ENCODE peak calls at places on chromosomes 2 and 18, in seven cellular contexts. M is H9, K is neuronal stem cell, V is mesenchymal stem cell, D is H1, X is trophoblast cell, C is IMR-90. O is an unnamed sample.

GRCh38 chr2:105179469-105180372 is 61.8 kb upstream of the GPR45 start:
- DNase-seq in M (peak; percentile 44), K (no peak), V (peak; percentile 35), D (no peak), X (peak; percentile 41), C (peak; percentile 71), O (peak; percentile 67)

GRCh38 chr2:96119981-96120720 is 3.8 kb upstream of the ADRA2B start:
- DNase-seq in M (no peak), K (no peak), V (no peak), D (no peak), X (no peak), C (no peak), O (no peak)

GRCh38 chr2:46131-46470 is 204 bp downstream of the FAM110C start:
- DNase-seq in M (peak; percentile 31), K (peak; percentile 24), V (no peak), D (no peak), X (no peak), C (no peak), O (no peak)

GRCh38 chr18:32439241-32439640 is 31.4 kb downstream of the GAREM1 start:
- DNase-seq in M (no peak), K (no peak), V (no peak), D (no peak), X (no peak), C (no peak), O (no peak)

GRCh38 chr2:3430211-3430610 is 50.7 kb downstream of the TRAPPC12 start:
- DNase-seq in M (no peak), K (no peak), V (no peak), D (no peak), X (peak; percentile 5), C (peak; percentile 28), O (no peak)

GRCh38 chr2:171172980-171173542 is 12.4 kb upstream of the TLK1 start:
- DNase-seq in M (no peak), K (no peak), V (no peak), D (no peak), X (peak; percentile 40), C (peak; percentile 48), O (no peak)

GRCh38 chr2:75053484-75054112 is 95.2 kb downstream of the POLE4 start:
- DNase-seq in M (peak; percentile 82), K (peak; percentile 15), V (peak; percentile 47), D (peak; percentile 66), X (peak; percentile 78), C (peak; percentile 16), O (peak; percentile 80)

GRCh38 chr2:136022747-136023146 is 37.3 kb upstream of the DARS1 start:
- DNase-seq in M (no peak), K (no peak), V (peak; percentile 68), D (no peak), X (peak; percentile 49), C (no peak), O (no peak)

GRCh38 chr18:11064106-11064505 is 85.3 kb downstream of the PIEZO2 start:
- DNase-seq in M (no peak), K (no peak), V (peak; percentile 60), D (no peak), X (no peak), C (peak; percentile 65), O (no peak)

GRCh38 chr2:102619414-102620319 is at the start of gene SLC9A2:
- DNase-seq in M (peak; percentile 68), K (peak; percentile 48), V (no peak), D (peak; percentile 77), X (peak; percentile 55), C (no peak), O (peak; percentile 61)

GRCh38 chr2:82278409-82278808 is 1973.9 kb upstream of the LRRTM1 start:
- DNase-seq in M (no peak), K (no peak), V (no peak), D (no peak), X (no peak), C (no peak), O (no peak)

GRCh38 chr18:59833785-59834184 is 66.0 kb upstream of the PMAIP1 start:
- DNase-seq in M (no peak), K (no peak), V (no peak), D (no peak), X (no peak), C (no peak), O (no peak)

GRCh38 chr18:50285631-50286321 is 1.7 kb downstream of the CXXC1 start:
- DNase-seq in M (no peak), K (no peak), V (no peak), D (no peak), X (no peak), C (no peak), O (no peak)

GRCh38 chr2:169765523-169765922 is 31.9 kb downstream of the KLHL23 start:
- DNase-seq in M (no peak), K (no peak), V (no peak), D (no peak), X (no peak), C (peak; percentile 78), O (no peak)

GRCh38 chr2:234044157-234044556 is 6.3 kb upstream of the SPP2 start:
- DNase-seq in M (no peak), K (no peak), V (peak; percentile 35), D (no peak), X (no peak), C (peak; percentile 92), O (no peak)

GRCh38 chr18:11752116-11752911 is 63.2 kb downstream of the GNAL start:
- DNase-seq in M (peak; percentile 57), K (peak; percentile 41), V (peak; percentile 48), D (peak; percentile 68), X (peak; percentile 60), C (peak; percentile 30), O (peak; percentile 80)

GRCh38 chr2:156321243-156321904 is 11.1 kb downstream of the NR4A2 start:
- DNase-seq in M (no peak), K (peak; percentile 23), V (peak; percentile 26), D (no peak), X (no peak), C (no peak), O (peak; percentile 64)

GRCh38 chr18:77223221-77223639 is 26.4 kb upstream of the GALR1 start:
- DNase-seq in M (no peak), K (no peak), V (no peak), D (no peak), X (no peak), C (no peak), O (no peak)

GRCh38 chr18:32040936-32041335 is 22.3 kb downstream of the RNF125 start:
- DNase-seq in M (no peak), K (no peak), V (no peak), D (no peak), X (no peak), C (no peak), O (no peak)

GRCh38 chr2:43168016-43168369 is 58.4 kb downstream of the ZFP36L2 start:
- DNase-seq in M (no peak), K (no peak), V (no peak), D (no peak), X (no peak), C (no peak), O (no peak)

GRCh38 chr2:226802573-226802972 is 3.0 kb upstream of the IRS1 start:
- DNase-seq in M (no peak), K (no peak), V (peak; percentile 90), D (no peak), X (peak; percentile 93), C (peak; percentile 92), O (peak; percentile 67)

GRCh38 chr18:33802955-33803354 is 224.9 kb downstream of the ASXL3 start:
- DNase-seq in M (no peak), K (no peak), V (no peak), D (no peak), X (no peak), C (no peak), O (no peak)

DNA sequence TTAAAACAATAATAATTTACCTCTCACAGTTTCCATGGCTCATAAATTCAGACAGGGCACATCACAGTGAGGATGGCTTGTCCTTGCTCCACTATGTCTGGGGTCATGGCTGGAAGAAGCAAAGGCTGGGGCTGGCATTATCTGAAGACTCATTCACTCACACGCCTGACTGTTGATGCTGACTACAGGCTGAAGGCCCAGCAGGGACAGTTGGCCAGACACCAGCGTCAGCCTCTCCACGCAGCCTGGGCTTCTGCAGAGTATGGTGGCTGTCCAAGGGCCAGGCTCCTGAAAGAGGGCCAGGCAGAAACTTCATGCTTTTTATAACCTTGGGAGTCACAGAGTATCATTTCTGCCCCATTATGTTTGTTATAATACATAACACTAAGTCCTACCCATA is 33.4 kb downstream of the YPEL5 start:
- DNase-seq in M (no peak), K (no peak), V (no peak), D (no peak), X (no peak), C (no peak), O (no peak)
- H3K4me1 ChIP-seq in M (no peaks in the 10 kb centered on the region), K (no peaks in the 10 kb centered on the region), V (no peaks in the 10 kb centered on the region), D (no peaks in the 10 kb centered on the region), X (no peaks in the 10 kb centered on the region), C (no peaks in the 10 kb centered on the region), O (no peaks in the 10 kb centered on the region)

GRCh38 chr2:215736653-215737290 is 276.6 kb downstream of the MREG start:
- DNase-seq in M (peak; percentile 34), K (no peak), V (peak; percentile 76), D (no peak), X (peak; percentile 71), C (peak; percentile 85), O (peak; percentile 86)
- H2BK120ac ChIP-seq in M (no peak overlapping the region), K (no peak overlapping the region), V (no peak overlapping the region), D (no peak overlapping the region), X (no peak overlapping the region), C (peak overlapping the region; percentile 80), O (no peak overlapping the region)

DNA sequence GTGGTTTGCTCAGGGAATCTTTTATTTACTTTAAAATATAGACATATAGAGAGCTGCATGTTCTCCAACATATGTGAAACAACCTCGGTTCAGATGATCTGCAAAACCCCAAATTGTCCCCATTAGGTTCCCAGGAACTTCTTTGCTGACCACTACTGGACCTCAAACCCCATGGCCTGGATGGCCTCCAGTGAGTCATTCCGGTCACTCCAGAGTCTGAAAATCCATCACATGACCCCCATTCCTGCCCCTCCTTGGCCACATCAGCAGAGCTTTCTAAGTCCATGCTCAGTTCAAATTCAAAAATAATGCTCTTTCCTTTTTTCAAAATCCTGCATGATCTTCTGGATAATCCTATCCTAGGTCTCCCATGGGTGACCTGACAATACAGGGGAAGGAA is 271.0 kb downstream of the TNS1 start:
- DNase-seq in M (no peak), K (no peak), V (peak; percentile 43), D (no peak), X (no peak), C (peak; percentile 40), O (no peak)
- H3K4me1 ChIP-seq in M (no peaks in the 10 kb centered on the region), K (no peaks in the 10 kb centered on the region), V (no peaks in the 10 kb centered on the region), D (no peaks in the 10 kb centered on the region), X (no peaks in the 10 kb centered on the region), C (peaks cover 17% of the 10 kb centered on the region), O (no peaks in the 10 kb centered on the region)

DNA sequence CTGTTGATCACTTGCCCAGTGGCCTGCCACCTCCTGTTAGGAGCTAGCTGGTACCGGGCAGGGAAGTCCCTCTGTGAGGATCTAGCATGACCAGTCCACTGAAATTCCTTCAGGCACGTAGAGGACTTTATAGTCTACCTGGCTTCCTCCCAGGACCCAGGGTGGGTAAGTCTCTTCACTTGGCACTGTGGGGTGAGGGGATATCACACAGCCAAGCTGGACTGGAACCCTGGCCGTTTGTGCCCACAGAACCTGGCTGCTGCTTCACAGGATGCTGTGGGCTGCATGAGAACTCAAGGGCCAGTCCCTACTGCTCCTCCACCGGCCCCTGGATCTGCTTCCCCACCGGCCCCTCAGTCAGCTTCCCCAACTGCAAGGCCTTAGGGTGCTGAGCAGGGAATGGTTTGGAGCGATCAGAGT is 35.8 kb downstream of the HS1BP3 start:
- DNase-seq in M (no peak), K (no peak), V (no peak), D (no peak), X (no peak), C (no peak), O (no peak)
- H2BK120ac ChIP-seq in M (no peak overlapping the region), K (no peak overlapping the region), V (peak overlapping the region; percentile 7), D (no peak overlapping the region), X (peak overlapping the region; percentile 31), C (no peak overlapping the region), O (no peak overlapping the region)

O was measured in mesendoderm.